ENCODE peak calls at places on chromosomes 6 and 20, in eight cellular contexts. One of them, this sample, is unnamed.

GRCh38 chr6:149134531-149134933 is 183.0 kb upstream of the TAB2 start:
- DNase-seq in fibroblast of mammary gland: peak
- DNase-seq in ovary: no peak
- DNase-seq in AG04450: no peak
- DNase-seq in PC-9: peak
- DNase-seq in HL-60: no peak
- DNase-seq in psoas muscle: no peak
- DNase-seq in hepatocyte: no peak
- DNase-seq in this sample: no peak

GRCh38 chr20:25309395-25310267 is 61.7 kb downstream of the PYGB start:
- DNase-seq in hepatocyte: peak
- DNase-seq in ovary: peak
- DNase-seq in PC-9: peak
- DNase-seq in AG04450: no peak
- DNase-seq in HL-60: no peak
- DNase-seq in fibroblast of mammary gland: peak
- DNase-seq in psoas muscle: peak
- DNase-seq in this sample: no peak

GRCh38 chr6:117605169-117605826 is 3.0 kb upstream of the GOPC start:
- DNase-seq in hepatocyte: peak
- DNase-seq in fibroblast of mammary gland: peak
- DNase-seq in PC-9: peak
- DNase-seq in psoas muscle: no peak
- DNase-seq in HL-60: peak
- DNase-seq in AG04450: peak
- DNase-seq in ovary: no peak
- DNase-seq in this sample: peak

GRCh38 chr6:112503210-112503609 is 156.1 kb downstream of the RFPL4B start:
- DNase-seq in psoas muscle: no peak
- DNase-seq in ovary: no peak
- DNase-seq in PC-9: no peak
- DNase-seq in AG04450: no peak
- DNase-seq in HL-60: no peak
- DNase-seq in fibroblast of mammary gland: no peak
- DNase-seq in hepatocyte: no peak
- DNase-seq in this sample: no peak

GRCh38 chr6:54285595-54285994 is 22.6 kb upstream of the TINAG start:
- DNase-seq in ovary: no peak
- DNase-seq in fibroblast of mammary gland: peak
- DNase-seq in HL-60: no peak
- DNase-seq in psoas muscle: no peak
- DNase-seq in AG04450: no peak
- DNase-seq in PC-9: no peak
- DNase-seq in hepatocyte: no peak
- DNase-seq in this sample: no peak

GRCh38 chr20:58421497-58421850 is 32.4 kb downstream of the VAPB start:
- DNase-seq in hepatocyte: no peak
- DNase-seq in AG04450: no peak
- DNase-seq in psoas muscle: no peak
- DNase-seq in fibroblast of mammary gland: no peak
- DNase-seq in PC-9: no peak
- DNase-seq in HL-60: no peak
- DNase-seq in ovary: no peak
- DNase-seq in this sample: no peak

GRCh38 chr20:11193241-11193640 is 519.4 kb upstream of the JAG1 start:
- DNase-seq in ovary: no peak
- DNase-seq in PC-9: peak
- DNase-seq in HL-60: no peak
- DNase-seq in fibroblast of mammary gland: peak
- DNase-seq in AG04450: no peak
- DNase-seq in hepatocyte: no peak
- DNase-seq in psoas muscle: no peak
- DNase-seq in this sample: peak

GRCh38 chr6:105433723-105434122 is 30.8 kb upstream of the PREP start:
- DNase-seq in ovary: no peak
- DNase-seq in hepatocyte: no peak
- DNase-seq in HL-60: no peak
- DNase-seq in AG04450: no peak
- DNase-seq in fibroblast of mammary gland: no peak
- DNase-seq in PC-9: no peak
- DNase-seq in psoas muscle: no peak
- DNase-seq in this sample: no peak

GRCh38 chr6:484086-484728 is 92.7 kb downstream of the IRF4 start:
- DNase-seq in HL-60: no peak
- DNase-seq in ovary: no peak
- DNase-seq in psoas muscle: no peak
- DNase-seq in fibroblast of mammary gland: peak
- DNase-seq in PC-9: no peak
- DNase-seq in AG04450: no peak
- DNase-seq in hepatocyte: no peak
- DNase-seq in this sample: no peak

GRCh38 chr20:64164123-64164836 is at the start of gene MYT1:
- DNase-seq in fibroblast of mammary gland: no peak
- DNase-seq in hepatocyte: no peak
- DNase-seq in PC-9: no peak
- DNase-seq in AG04450: no peak
- DNase-seq in ovary: no peak
- DNase-seq in psoas muscle: no peak
- DNase-seq in HL-60: no peak
- DNase-seq in this sample: no peak

GRCh38 chr6:145315982-145316600 is 419.2 kb downstream of the EPM2A start:
- DNase-seq in PC-9: no peak
- DNase-seq in HL-60: no peak
- DNase-seq in AG04450: no peak
- DNase-seq in hepatocyte: no peak
- DNase-seq in psoas muscle: no peak
- DNase-seq in ovary: no peak
- DNase-seq in fibroblast of mammary gland: no peak
- DNase-seq in this sample: no peak

GRCh38 chr6:93337014-93337413 is 82.3 kb downstream of the EPHA7 start:
- DNase-seq in psoas muscle: no peak
- DNase-seq in ovary: no peak
- DNase-seq in fibroblast of mammary gland: no peak
- DNase-seq in AG04450: no peak
- DNase-seq in PC-9: no peak
- DNase-seq in hepatocyte: no peak
- DNase-seq in HL-60: no peak
- DNase-seq in this sample: no peak

GRCh38 chr6:31558631-31559500 is 11.5 kb downstream of the NFKBIL1 start:
- DNase-seq in HL-60: peak
- DNase-seq in PC-9: no peak
- DNase-seq in psoas muscle: peak
- DNase-seq in AG04450: no peak
- DNase-seq in hepatocyte: no peak
- DNase-seq in ovary: no peak
- DNase-seq in fibroblast of mammary gland: no peak
- DNase-seq in this sample: peak

GRCh38 chr20:60038400-60038799 is 80.2 kb downstream of the CDH26 start:
- DNase-seq in fibroblast of mammary gland: no peak
- DNase-seq in AG04450: no peak
- DNase-seq in PC-9: no peak
- DNase-seq in psoas muscle: no peak
- DNase-seq in ovary: no peak
- DNase-seq in HL-60: no peak
- DNase-seq in hepatocyte: no peak
- DNase-seq in this sample: no peak

GRCh38 chr20:57882451-57883161 is 172.8 kb upstream of the PMEPA1 start:
- DNase-seq in PC-9: no peak
- DNase-seq in fibroblast of mammary gland: no peak
- DNase-seq in ovary: no peak
- DNase-seq in AG04450: no peak
- DNase-seq in psoas muscle: no peak
- DNase-seq in HL-60: no peak
- DNase-seq in hepatocyte: no peak
- DNase-seq in this sample: no peak

GRCh38 chr20:25623736-25624499 is at the start of gene NANP:
- DNase-seq in HL-60: peak
- DNase-seq in psoas muscle: peak
- DNase-seq in hepatocyte: peak
- DNase-seq in fibroblast of mammary gland: peak
- DNase-seq in AG04450: peak
- DNase-seq in ovary: peak
- DNase-seq in PC-9: peak
- DNase-seq in this sample: peak

GRCh38 chr6:145490068-145490467 is 245.3 kb downstream of the EPM2A start:
- DNase-seq in HL-60: no peak
- DNase-seq in ovary: no peak
- DNase-seq in psoas muscle: no peak
- DNase-seq in hepatocyte: no peak
- DNase-seq in PC-9: no peak
- DNase-seq in fibroblast of mammary gland: no peak
- DNase-seq in AG04450: no peak
- DNase-seq in this sample: peak

GRCh38 chr6:42292002-42292735 is 74.5 kb upstream of the MRPS10 start:
- DNase-seq in HL-60: no peak
- DNase-seq in hepatocyte: no peak
- DNase-seq in ovary: no peak
- DNase-seq in fibroblast of mammary gland: peak
- DNase-seq in psoas muscle: no peak
- DNase-seq in PC-9: peak
- DNase-seq in AG04450: no peak
- DNase-seq in this sample: no peak

GRCh38 chr6:134468633-134469032 is 150.7 kb upstream of the SGK1 start:
- DNase-seq in hepatocyte: no peak
- DNase-seq in PC-9: no peak
- DNase-seq in fibroblast of mammary gland: no peak
- DNase-seq in ovary: no peak
- DNase-seq in psoas muscle: no peak
- DNase-seq in AG04450: no peak
- DNase-seq in HL-60: no peak
- DNase-seq in this sample: no peak

GRCh38 chr6:27286141-27286540 is 25.9 kb downstream of the POM121L2 start:
- DNase-seq in AG04450: no peak
- DNase-seq in psoas muscle: no peak
- DNase-seq in PC-9: no peak
- DNase-seq in fibroblast of mammary gland: no peak
- DNase-seq in HL-60: no peak
- DNase-seq in hepatocyte: no peak
- DNase-seq in ovary: no peak
- DNase-seq in this sample: no peak

GRCh38 chr6:27287751-27288135 is 24.3 kb downstream of the POM121L2 start:
- DNase-seq in PC-9: no peak
- DNase-seq in hepatocyte: no peak
- DNase-seq in HL-60: no peak
- DNase-seq in AG04450: no peak
- DNase-seq in ovary: no peak
- DNase-seq in fibroblast of mammary gland: no peak
- DNase-seq in psoas muscle: no peak
- DNase-seq in this sample: no peak

GRCh38 chr6:27290065-27290849 is 21.8 kb downstream of the POM121L2 start:
- DNase-seq in psoas muscle: no peak
- DNase-seq in fibroblast of mammary gland: peak
- DNase-seq in ovary: no peak
- DNase-seq in PC-9: peak
- DNase-seq in hepatocyte: peak
- DNase-seq in HL-60: no peak
- DNase-seq in AG04450: no peak
- DNase-seq in this sample: no peak

GRCh38 chr6:27290850-27291208 is 21.2 kb downstream of the POM121L2 start:
- DNase-seq in hepatocyte: no peak
- DNase-seq in AG04450: no peak
- DNase-seq in HL-60: no peak
- DNase-seq in psoas muscle: no peak
- DNase-seq in fibroblast of mammary gland: no peak
- DNase-seq in PC-9: no peak
- DNase-seq in ovary: no peak
- DNase-seq in this sample: no peak

DNA sequence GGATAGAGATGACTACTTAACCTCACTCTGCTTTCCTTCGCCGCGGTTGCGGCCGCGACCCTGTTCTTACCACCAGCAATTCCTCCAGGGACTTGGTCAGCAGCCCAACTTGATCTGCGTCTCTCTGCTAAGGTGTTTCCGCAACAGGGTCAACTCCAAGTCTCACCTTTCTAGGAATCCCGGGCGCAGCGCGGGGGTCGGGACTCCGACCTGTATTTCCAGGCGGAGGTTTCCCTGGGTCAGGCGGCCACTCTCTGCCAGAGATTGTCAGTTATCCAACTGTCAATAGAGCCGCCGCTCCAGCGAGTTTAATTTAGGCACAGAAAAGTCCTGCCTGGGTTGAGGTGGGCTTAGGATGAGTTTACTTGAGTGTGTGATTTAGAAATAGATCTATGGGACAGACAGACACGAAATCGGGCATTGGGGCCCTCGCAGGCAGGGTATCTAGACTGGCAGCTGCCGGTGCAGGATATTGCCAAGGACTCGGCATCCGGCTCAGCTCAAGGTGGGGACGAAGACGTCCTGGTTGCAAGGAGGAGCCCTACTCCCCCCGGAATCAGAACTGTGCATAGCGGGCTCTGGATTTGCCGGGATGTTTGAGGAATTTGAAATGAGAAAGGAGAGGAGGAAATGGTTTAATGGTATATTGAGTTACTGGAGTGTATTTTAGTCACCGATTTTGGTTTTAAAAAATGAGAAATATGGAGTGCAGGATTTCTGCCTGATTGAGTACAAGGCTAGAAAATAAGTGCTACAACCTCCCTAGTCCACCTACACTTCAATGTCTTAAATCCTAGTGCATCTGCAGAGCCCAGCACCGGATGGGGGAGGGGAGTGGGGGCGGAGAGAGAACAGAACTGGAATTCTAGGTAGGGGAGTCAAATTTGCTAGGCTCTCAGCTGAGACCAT is 23.7 kb downstream of the POM121L2 start:
- DNase-seq in psoas muscle: no peak
- DNase-seq in PC-9: no peak
- DNase-seq in ovary: no peak
- DNase-seq in hepatocyte: no peak
- DNase-seq in AG04450: no peak
- DNase-seq in fibroblast of mammary gland: no peak
- DNase-seq in HL-60: no peak
- DNase-seq in this sample: no peak
- H3K4me3 ChIP-seq in psoas muscle: no peak
- H3K4me3 ChIP-seq in PC-9: peak
- H3K4me3 ChIP-seq in ovary: no peak
- H3K4me3 ChIP-seq in hepatocyte: peak
- H3K4me3 ChIP-seq in AG04450: no peak
- H3K4me3 ChIP-seq in fibroblast of mammary gland: peak
- H3K4me3 ChIP-seq in HL-60: no peak
- H3K4me3 ChIP-seq in this sample: no peak

GRCh38 chr20:17530153-17530552 is 1.0 kb downstream of the BFSP1 start:
- DNase-seq in PC-9: no peak
- DNase-seq in AG04450: no peak
- DNase-seq in ovary: no peak
- DNase-seq in psoas muscle: no peak
- DNase-seq in hepatocyte: no peak
- DNase-seq in HL-60: no peak
- DNase-seq in fibroblast of mammary gland: no peak
- DNase-seq in this sample: no peak
- H3K4me3 ChIP-seq in PC-9: peak
- H3K4me3 ChIP-seq in AG04450: no peak
- H3K4me3 ChIP-seq in ovary: no peak
- H3K4me3 ChIP-seq in psoas muscle: peak
- H3K4me3 ChIP-seq in hepatocyte: no peak
- H3K4me3 ChIP-seq in HL-60: no peak
- H3K4me3 ChIP-seq in fibroblast of mammary gland: no peak
- H3K4me3 ChIP-seq in this sample: no peak

GRCh38 chr6:27144740-27145079 is 102.8 kb upstream of the PRSS16 start:
- DNase-seq in AG04450: no peak
- DNase-seq in HL-60: no peak
- DNase-seq in psoas muscle: no peak
- DNase-seq in hepatocyte: no peak
- DNase-seq in PC-9: no peak
- DNase-seq in fibroblast of mammary gland: no peak
- DNase-seq in ovary: no peak
- DNase-seq in this sample: no peak
- H3K4me3 ChIP-seq in AG04450: peak
- H3K4me3 ChIP-seq in HL-60: peak
- H3K4me3 ChIP-seq in psoas muscle: peak
- H3K4me3 ChIP-seq in hepatocyte: peak
- H3K4me3 ChIP-seq in PC-9: peak
- H3K4me3 ChIP-seq in fibroblast of mammary gland: peak
- H3K4me3 ChIP-seq in ovary: peak
- H3K4me3 ChIP-seq in this sample: no peak

GRCh38 chr6:170286934-170287265 is 4.0 kb downstream of the DLL1 start:
- DNase-seq in hepatocyte: no peak
- DNase-seq in fibroblast of mammary gland: no peak
- DNase-seq in AG04450: no peak
- DNase-seq in PC-9: no peak
- DNase-seq in psoas muscle: no peak
- DNase-seq in HL-60: no peak
- DNase-seq in ovary: no peak
- DNase-seq in this sample: no peak
- H3K4me3 ChIP-seq in hepatocyte: no peak
- H3K4me3 ChIP-seq in fibroblast of mammary gland: no peak
- H3K4me3 ChIP-seq in AG04450: no peak
- H3K4me3 ChIP-seq in PC-9: no peak
- H3K4me3 ChIP-seq in psoas muscle: no peak
- H3K4me3 ChIP-seq in HL-60: no peak
- H3K4me3 ChIP-seq in ovary: no peak
- H3K4me3 ChIP-seq in this sample: no peak

This sample was measured in Jurkat, Clone E6-1.